ENCODE peak calls at places on chromosomes 1 and 21, in ten cellular contexts. Q is BJ; C is ascending aorta; N is uterus; W is CD8-positive, alpha-beta T cell; X is K562; T is IMR-90; R is body of pancreas; F is upper lobe of left lung; M is heart right ventricle. S is an unnamed sample.

GRCh38 chr1:109667452-109668122 is at the start of gene GSTM2:
- DNase-seq in Q (peak), N (peak), C (peak), W (peak), R (peak), M (peak), T (peak), X (peak), F (peak), S (peak)

GRCh38 chr1:78045600-78045849 is 241 bp upstream of the GIPC2 start:
- DNase-seq in T (no peak), R (no peak), X (no peak), W (no peak), C (no peak), N (no peak), M (no peak), F (no peak), Q (no peak), S (no peak)

GRCh38 chr1:167763525-167764220 is 41.9 kb downstream of the MPZL1 start:
- DNase-seq in T (no peak), M (no peak), W (no peak), C (no peak), R (no peak), N (no peak), X (no peak), F (no peak), Q (no peak), S (no peak)

GRCh38 chr1:10668241-10668761 is 128.1 kb downstream of the CASZ1 start:
- DNase-seq in X (no peak), C (no peak), R (no peak), W (no peak), Q (no peak), T (no peak), F (peak), M (no peak), N (peak), S (no peak)

GRCh38 chr1:198948895-198949659 is 310.2 kb downstream of the PTPRC start:
- DNase-seq in C (no peak), M (no peak), X (no peak), R (no peak), N (no peak), W (no peak), F (peak), T (no peak), Q (no peak), S (no peak)

GRCh38 chr21:33998402-33998801 is 75.0 kb upstream of the MRPS6 start:
- DNase-seq in C (no peak), Q (no peak), W (peak), M (no peak), R (no peak), X (no peak), T (no peak), N (no peak), F (no peak), S (no peak)

GRCh38 chr1:26541816-26542711 is 12.5 kb downstream of the RPS6KA1 start:
- DNase-seq in R (peak), X (peak), M (peak), N (peak), C (peak), T (peak), W (peak), F (peak), Q (no peak), S (peak)

GRCh38 chr1:87135313-87135712 is 193.4 kb upstream of the LMO4 start:
- DNase-seq in Q (no peak), N (no peak), C (no peak), T (no peak), W (no peak), F (peak), R (no peak), X (no peak), M (no peak), S (no peak)

GRCh38 chr1:152448095-152448494 is 34.0 kb upstream of the CRNN start:
- DNase-seq in C (no peak), X (no peak), R (no peak), Q (no peak), M (no peak), N (no peak), F (no peak), T (no peak), W (no peak), S (no peak)

GRCh38 chr1:151512801-151513625 is 1.8 kb downstream of the CGN start:
- DNase-seq in X (no peak), T (no peak), Q (no peak), R (peak), C (no peak), N (no peak), M (no peak), W (no peak), F (no peak), S (no peak)

GRCh38 chr1:45623972-45624371 is at the start of gene CCDC17:
- DNase-seq in W (no peak), X (peak), N (no peak), F (no peak), C (no peak), T (no peak), M (no peak), R (no peak), Q (no peak), S (no peak)

GRCh38 chr1:232440325-232441059 is 189.4 kb downstream of the SIPA1L2 start:
- DNase-seq in N (no peak), T (no peak), X (no peak), M (no peak), F (no peak), W (no peak), R (no peak), Q (no peak), C (no peak), S (peak)

GRCh38 chr1:192974701-192975100 is 84.5 kb downstream of the UCHL5 start:
- DNase-seq in M (no peak), Q (peak), N (no peak), X (no peak), T (peak), C (no peak), R (no peak), F (no peak), W (no peak), S (no peak)

GRCh38 chr1:226634156-226634588 is 85.6 kb downstream of the STUM start:
- DNase-seq in R (peak), M (peak), Q (no peak), X (peak), N (peak), F (peak), T (peak), W (peak), C (peak), S (peak)

GRCh38 chr1:161304927-161305871 is 4.6 kb downstream of the MPZ start:
- DNase-seq in R (no peak), X (no peak), W (no peak), F (no peak), C (no peak), M (no peak), N (no peak), T (no peak), Q (no peak), S (no peak)

GRCh38 chr1:8813991-8814390 is 3.4 kb downstream of the RERE start:
- DNase-seq in M (no peak), T (peak), X (no peak), Q (no peak), N (no peak), F (no peak), R (no peak), W (no peak), C (no peak), S (no peak)

GRCh38 chr1:238281418-238281817 is 390.7 kb upstream of the ZP4 start:
- DNase-seq in C (no peak), N (no peak), R (no peak), X (no peak), T (no peak), F (no peak), Q (no peak), M (no peak), W (no peak), S (no peak)

GRCh38 chr1:108892356-108893140 is 15.8 kb downstream of the GPSM2 start:
- DNase-seq in N (no peak), X (no peak), Q (no peak), C (no peak), F (no peak), R (no peak), W (no peak), T (peak), M (no peak), S (no peak)

GRCh38 chr1:95685091-95685490 is 451.1 kb downstream of the RWDD3 start:
- DNase-seq in R (no peak), X (no peak), M (no peak), F (no peak), T (no peak), Q (no peak), W (no peak), C (no peak), N (no peak), S (no peak)

GRCh38 chr1:43766086-43766784 is 58.9 kb downstream of the ST3GAL3 start:
- DNase-seq in R (no peak), C (no peak), F (no peak), T (no peak), X (no peak), M (no peak), N (no peak), Q (no peak), W (no peak), S (no peak)

GRCh38 chr1:207853372-207853757 is 57.6 kb downstream of the CD34 start:
- DNase-seq in X (no peak), W (no peak), T (peak), R (no peak), M (no peak), C (peak), N (no peak), F (no peak), Q (no peak), S (no peak)

GRCh38 chr1:11746092-11746491 is 10.2 kb downstream of the AGTRAP start:
- DNase-seq in C (no peak), Q (no peak), W (no peak), F (no peak), T (peak), M (no peak), R (peak), N (no peak), X (no peak), S (no peak)

GRCh38 chr1:8822383-8823294 is 5.2 kb upstream of the RERE start:
- DNase-seq in Q (peak), X (peak), W (no peak), T (peak), N (peak), R (no peak), F (no peak), C (no peak), M (no peak), S (no peak)

GRCh38 chr1:243263824-243264223 is 8.0 kb downstream of the SDCCAG8 start:
- DNase-seq in M (no peak), R (no peak), T (no peak), F (no peak), N (no peak), C (no peak), W (no peak), X (no peak), Q (no peak), S (no peak)

DNA sequence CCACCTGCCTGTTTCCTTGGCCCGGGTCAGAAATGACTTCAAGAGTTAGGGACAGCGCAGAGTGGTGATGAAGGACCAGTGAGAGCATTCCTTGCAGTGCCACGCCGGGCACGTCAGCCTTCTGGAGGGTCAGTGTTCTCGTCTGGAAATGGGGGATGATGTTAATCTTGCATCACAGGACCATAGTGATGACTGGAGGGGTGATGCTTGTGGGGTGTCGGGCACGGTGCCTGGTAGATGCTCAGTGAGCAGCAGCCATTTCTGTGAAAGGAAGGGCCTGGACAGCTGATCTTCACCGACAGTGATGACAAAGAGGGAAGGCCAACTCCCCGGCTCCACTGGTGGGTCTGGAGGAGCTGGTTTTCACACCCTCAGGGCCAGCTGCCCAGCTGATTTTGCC is 56.2 kb downstream of the DDX20 start:
- DNase-seq in M (no peak), X (no peak), R (no peak), N (no peak), C (no peak), F (no peak), Q (no peak), W (no peak), T (no peak), S (no peak)
- TF ChIP-seq CTCF in M (no peak), X (no peak), R (no peak), N (no peak), C (no peak), F (no peak), Q (no peak), W (no peak), T (no peak), S (no peak)

GRCh38 chr1:235253219-235253640 is 74.7 kb downstream of the ARID4B start:
- DNase-seq in C (peak), T (peak), Q (no peak), N (peak), W (peak), M (no peak), X (peak), F (no peak), R (peak), S (peak)
- H3K4me3 ChIP-seq in C (no peak), T (no peak), Q (no peak), N (no peak), W (no peak), M (no peak), X (no peak), F (no peak), R (no peak), S (no peak)

DNA sequence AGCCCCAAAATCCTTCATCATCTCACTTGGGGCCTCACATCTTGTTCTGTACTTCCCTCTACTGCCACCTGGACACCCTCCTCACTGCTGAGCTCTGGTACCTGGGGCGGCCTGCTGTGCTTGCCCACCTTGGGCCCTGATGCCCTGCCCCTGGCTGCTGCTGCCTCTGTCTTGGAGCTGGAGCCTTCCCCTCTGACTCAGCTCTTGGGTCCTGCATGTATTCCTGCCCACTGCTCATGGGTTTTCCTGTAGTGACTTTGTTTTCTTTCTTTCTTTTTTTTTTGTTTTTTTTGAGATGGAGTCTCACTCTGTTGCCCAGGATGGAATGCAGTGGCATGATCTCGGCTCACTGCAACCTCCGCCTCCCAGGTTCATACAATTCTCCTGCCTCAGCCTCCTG is 37.5 kb downstream of the TRAPPC10 start:
- DNase-seq in F (no peak), M (no peak), C (no peak), Q (no peak), N (no peak), W (no peak), X (no peak), R (no peak), T (no peak), S (no peak)
- TF ChIP-seq CTCF in F (no peak), M (no peak), C (no peak), Q (no peak), N (no peak), W (no peak), X (no peak), R (no peak), T (no peak), S (no peak)

GRCh38 chr1:6447818-6448748 is 17.9 kb downstream of the TNFRSF25 start:
- DNase-seq in C (no peak), W (peak), Q (no peak), F (peak), T (no peak), M (no peak), X (no peak), N (no peak), R (no peak), S (no peak)
- H3K4me3 ChIP-seq in C (peak), W (peak), Q (no peak), F (no peak), T (no peak), M (no peak), X (no peak), N (no peak), R (no peak), S (no peak)

DNA sequence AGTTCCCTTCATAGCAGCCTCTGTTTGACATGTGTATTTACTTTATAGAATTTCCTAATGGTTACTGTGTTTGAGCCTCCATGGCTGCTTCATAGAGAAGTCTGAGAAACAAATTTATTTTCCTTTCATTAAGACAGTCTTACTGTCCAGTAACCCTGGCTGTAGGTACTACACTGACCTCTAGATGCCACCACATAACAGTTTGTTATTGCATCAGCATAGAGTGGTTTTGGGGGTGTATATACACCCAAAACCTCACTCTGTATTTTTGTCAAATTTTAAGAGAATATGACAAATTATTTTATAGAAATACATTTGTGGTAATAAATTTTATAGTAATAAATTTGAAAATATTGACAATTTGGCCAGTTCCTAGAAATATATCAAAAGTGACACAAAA is 57.3 kb downstream of the OBSCN start:
- DNase-seq in C (no peak), Q (no peak), F (no peak), N (no peak), M (no peak), T (peak), X (peak), R (no peak), W (no peak), S (no peak)
- TF ChIP-seq CTCF in C (no peak), Q (peak), F (no peak), N (no peak), M (no peak), T (peak), X (peak), R (no peak), W (no peak), S (no peak)

DNA sequence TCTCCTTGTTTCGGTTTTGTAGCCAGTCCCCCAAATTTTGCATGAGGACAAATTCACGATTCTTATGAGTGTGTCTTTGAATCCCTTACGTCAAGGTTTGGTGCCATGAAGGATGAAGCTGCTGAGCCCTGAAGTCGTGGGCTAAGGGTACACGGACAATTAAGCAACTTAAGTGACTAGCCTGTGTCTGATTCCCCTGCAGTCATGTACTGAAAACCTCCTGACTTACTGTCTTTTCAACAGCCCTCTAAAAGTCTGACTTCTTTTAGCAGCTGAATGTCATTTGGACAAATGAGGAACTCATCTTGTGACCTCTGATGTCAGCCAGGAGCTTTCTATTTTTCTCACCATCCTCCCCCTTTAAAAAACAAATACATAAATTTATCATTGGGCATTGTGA is 27.1 kb upstream of the C1orf105 start:
- DNase-seq in F (no peak), X (no peak), R (no peak), Q (no peak), T (no peak), C (no peak), N (no peak), M (no peak), W (no peak), S (peak)
- H3K4me3 ChIP-seq in F (no peak), X (no peak), R (no peak), Q (no peak), T (no peak), C (no peak), N (no peak), M (no peak), W (no peak), S (peak)

GRCh38 chr1:17539526-17540254 is at the start of gene ARHGEF10L:
- DNase-seq in Q (no peak), T (no peak), W (no peak), F (peak), N (no peak), X (no peak), M (peak), R (peak), C (no peak), S (no peak)

GRCh38 chr1:17540255-17541001 is 930 bp downstream of the ARHGEF10L start:
- DNase-seq in W (no peak), N (peak), F (peak), Q (no peak), R (no peak), X (no peak), M (peak), T (no peak), C (peak), S (no peak)

GRCh38 chr1:17538428-17539130 is 919 bp upstream of the ARHGEF10L start:
- DNase-seq in N (peak), F (no peak), Q (no peak), R (no peak), W (no peak), C (peak), X (no peak), M (no peak), T (peak), S (no peak)

GRCh38 chr1:17538010-17538409 is 1.5 kb upstream of the ARHGEF10L start:
- DNase-seq in M (no peak), T (no peak), C (no peak), F (no peak), W (no peak), N (peak), Q (no peak), X (no peak), R (no peak), S (no peak)

GRCh38 chr1:17539202-17539525 is 334 bp upstream of the ARHGEF10L start:
- DNase-seq in R (no peak), N (no peak), M (no peak), Q (no peak), C (no peak), X (no peak), F (no peak), T (no peak), W (no peak), S (no peak)
- TF ChIP-seq CTCF in R (no peak), N (no peak), M (no peak), Q (no peak), C (no peak), X (no peak), F (no peak), T (no peak), W (no peak), S (no peak)

S was measured in GM12865.